ENCODE peak calls at places on chromosome 12, in four cellular contexts. C is stimulated activated CD4-positive, alpha-beta T cell treated with anti-CD3 and anti-CD28 coated beads, Interleukin-4, amount 100 ng/mL, for 1 hour; B is cardiac fibroblast; T is EL. L is an unnamed sample.

GRCh38 chr12:6915023-6915788 is 826 bp downstream of the ENO2 start:
- DNase-seq in C (no peak), T (peak; percentile 64), B (no peak), L (no peak)

GRCh38 chr12:44076892-44077291 is 241.0 kb downstream of the TMEM117 start:
- DNase-seq in C (no peak), B (no peak), T (no peak), L (peak; percentile 3)

GRCh38 chr12:128795530-128796361 is 28.0 kb downstream of the SLC15A4 start:
- DNase-seq in C (no peak), B (no peak), T (no peak), L (no peak)

GRCh38 chr12:89733579-89734201 is 25.1 kb upstream of the ATP2B1 start:
- DNase-seq in C (no peak), T (peak; percentile 95), B (peak; percentile 95), L (peak; percentile 85)

GRCh38 chr12:7047318-7047717 is 13.2 kb upstream of the C1S start:
- DNase-seq in T (no peak), B (no peak), C (no peak), L (no peak)

GRCh38 chr12:62977879-62978278 is 42.9 kb upstream of the PPM1H start:
- DNase-seq in B (no peak), T (no peak), C (no peak), L (no peak)

GRCh38 chr12:10119072-10119471 is 10.9 kb downstream of the CLEC7A start:
- DNase-seq in C (no peak), T (peak; percentile 56), B (peak; percentile 5), L (no peak)

GRCh38 chr12:1670815-1671268 is 20.0 kb upstream of the ADIPOR2 start:
- DNase-seq in B (no peak), C (no peak), T (no peak), L (peak; percentile 35)

GRCh38 chr12:20646239-20646827 is 48.8 kb upstream of the SLCO1C1 start:
- DNase-seq in T (peak; percentile 44), B (peak; percentile 75), C (no peak), L (peak; percentile 42)

GRCh38 chr12:123223241-123223668 is 9.7 kb downstream of the MPHOSPH9 start:
- DNase-seq in T (no peak), B (no peak), C (peak; percentile 27), L (no peak)

GRCh38 chr12:126936181-126936851 is 1330.7 kb upstream of the TMEM132C start:
- DNase-seq in B (no peak), C (peak; percentile 1), T (peak; percentile 24), L (peak; percentile 74)

GRCh38 chr12:57591567-57592325 is 754 bp downstream of the PIP4K2C start:
- DNase-seq in B (no peak), C (no peak), T (peak; percentile 49), L (peak; percentile 42)

GRCh38 chr12:10968765-10969456 is 17.8 kb downstream of the TAS2R50 start:
- DNase-seq in T (peak; percentile 53), B (peak; percentile 74), C (no peak), L (peak; percentile 9)

GRCh38 chr12:67151891-67152290 is 117.3 kb upstream of the CAND1 start:
- DNase-seq in B (no peak), C (no peak), T (no peak), L (no peak)

GRCh38 chr12:4909397-4909733 is 340 bp upstream of the KCNA1 start:
- DNase-seq in C (no peak), T (no peak), B (no peak), L (no peak)

GRCh38 chr12:120628919-120629318 is 11.5 kb upstream of the CABP1 start:
- DNase-seq in B (no peak), C (no peak), T (no peak), L (no peak)

GRCh38 chr12:60106207-60106606 is 510.4 kb downstream of the SLC16A7 start:
- DNase-seq in B (peak; percentile 59), C (no peak), T (peak; percentile 29), L (peak; percentile 9)

GRCh38 chr12:45490232-45490881 is 239.1 kb upstream of the ARID2 start:
- DNase-seq in C (no peak), T (no peak), B (no peak), L (no peak)

GRCh38 chr12:69254046-69254445 is 14.7 kb downstream of the CPSF6 start:
- DNase-seq in T (peak; percentile 51), C (no peak), B (peak; percentile 80), L (peak; percentile 58)

GRCh38 chr12:47360771-47361388 is 281.1 kb upstream of the AMIGO2 start:
- DNase-seq in T (peak; percentile 19), C (no peak), B (no peak), L (no peak)

GRCh38 chr12:56999456-56999855 is 6.9 kb downstream of the ZBTB39 start:
- DNase-seq in T (peak; percentile 33), C (no peak), B (no peak), L (peak; percentile 43)